ENCODE peak calls at places on chromosomes 3 and 15, in four cellular contexts. N is NAMALWA, X is frontal cortex, S is GM13977. G is an unnamed sample.

GRCh38 chr15:98649996-98650870 is 1.9 kb downstream of the IGF1R start:
- DNase-seq in X (peak), S (no peak), N (no peak), G (peak)

GRCh38 chr15:66850078-66850991 is 148.3 kb downstream of the SMAD6 start:
- DNase-seq in S (no peak), X (no peak), N (no peak), G (no peak)

GRCh38 chr3:48157215-48157840 is 30.9 kb downstream of the CDC25A start:
- DNase-seq in N (no peak), S (no peak), X (no peak), G (no peak)

GRCh38 chr15:101501703-101502373 is 12.3 kb upstream of the PCSK6 start:
- DNase-seq in X (no peak), N (peak), S (peak), G (peak)

GRCh38 chr3:127035672-127036071 is 52.8 kb downstream of the PLXNA1 start:
- DNase-seq in X (no peak), N (no peak), S (no peak), G (no peak)

GRCh38 chr15:40344631-40345120 is 3.9 kb upstream of the CCDC9B start:
- DNase-seq in X (no peak), N (peak), S (peak), G (peak)

GRCh38 chr15:35671197-35671596 is 125.2 kb upstream of the DPH6 start:
- DNase-seq in N (no peak), S (no peak), X (no peak), G (no peak)

GRCh38 chr3:14110699-14111098 is 14.0 kb downstream of the CHCHD4 start:
- DNase-seq in N (no peak), S (no peak), X (no peak), G (no peak)

GRCh38 chr3:14925729-14926591 is 21.4 kb upstream of the NR2C2 start:
- DNase-seq in S (peak), X (peak), N (peak), G (peak)

GRCh38 chr3:98574157-98574556 is 19.3 kb downstream of the CPOX start:
- DNase-seq in S (no peak), X (no peak), N (no peak), G (no peak)

GRCh38 chr3:177553012-177553411 is 355.7 kb upstream of the TBL1XR1 start:
- DNase-seq in N (no peak), X (no peak), S (no peak), G (no peak)

GRCh38 chr15:85755942-85756341 is 38.8 kb downstream of the KLHL25 start:
- DNase-seq in X (no peak), S (no peak), N (no peak), G (no peak)

GRCh38 chr3:196422976-196423781 is 9.0 kb downstream of the UBXN7 start:
- DNase-seq in S (no peak), N (peak), X (no peak), G (peak)

GRCh38 chr3:175737646-175738572 is 878.8 kb downstream of the NAALADL2 start:
- DNase-seq in S (no peak), X (no peak), N (no peak), G (no peak)

GRCh38 chr15:73991260-73991659 is 835 bp downstream of the STOML1 start:
- DNase-seq in S (no peak), N (no peak), X (peak), G (no peak)

GRCh38 chr3:18423401-18424212 is 1.5 kb downstream of the SATB1 start:
- DNase-seq in X (no peak), N (peak), S (peak), G (peak)

GRCh38 chr3:21417991-21418390 is 333.0 kb downstream of the ZNF385D start:
- DNase-seq in N (no peak), X (no peak), S (no peak), G (no peak)

GRCh38 chr15:78131295-78132021 is at the start of gene CIB2:
- DNase-seq in S (peak), N (peak), X (peak), G (peak)

GRCh38 chr15:52651868-52652267 is 27.3 kb downstream of the ATOSA start:
- DNase-seq in X (no peak), N (no peak), S (peak), G (peak)

GRCh38 chr3:73432021-73432722 is 192.6 kb downstream of the PDZRN3 start:
- DNase-seq in X (no peak), S (peak), N (peak), G (peak)

GRCh38 chr3:186784820-186785516 is 1.6 kb downstream of the EIF4A2 start:
- DNase-seq in S (no peak), X (no peak), N (peak), G (no peak)

GRCh38 chr3:54067060-54067459 is 55.3 kb upstream of the CACNA2D3 start:
- DNase-seq in N (no peak), S (no peak), X (no peak), G (no peak)

GRCh38 chr3:49841126-49841525 is 15.2 kb downstream of the TRAIP start:
- DNase-seq in S (no peak), X (no peak), N (peak), G (peak)

GRCh38 chr3:141875374-141875892 is 1.0 kb upstream of the ATP1B3 start:
- DNase-seq in X (peak), N (peak), S (peak), G (peak)

GRCh38 chr3:47664519-47664918 is 85.9 kb upstream of the CSPG5 start:
- DNase-seq in S (no peak), N (peak), X (no peak), G (peak)

GRCh38 chr3:98770261-98771039 is 7.3 kb downstream of the ST3GAL6 start:
- DNase-seq in S (no peak), N (no peak), X (no peak), G (no peak)

GRCh38 chr3:174046311-174046710 is 648.8 kb downstream of the NLGN1 start:
- DNase-seq in X (no peak), S (no peak), N (no peak), G (no peak)

GRCh38 chr15:68278345-68279217 is 1.0 kb downstream of the FEM1B start:
- DNase-seq in N (peak), S (no peak), X (no peak), G (peak)

GRCh38 chr15:28977377-28978010 is 91.7 kb downstream of the APBA2 start:
- DNase-seq in X (peak), N (no peak), S (no peak), G (no peak)

GRCh38 chr3:134201201-134202130 is 49.2 kb downstream of the RYK start:
- DNase-seq in X (no peak), S (no peak), N (no peak), G (no peak)

GRCh38 chr15:48336940-48337339 is 5.7 kb downstream of the DUT start:
- DNase-seq in S (no peak), N (peak), X (no peak), G (no peak)

G was measured in HEK293T.